ENCODE peak calls at places on chromosomes 12 and 14, in six cellular contexts. One of them, this sample, is unnamed.

GRCh38 chr14:20434701-20435453 is 1.1 kb downstream of the KLHL33 start:
- DNase-seq in AG04450: no peak
- DNase-seq in neural progenitor cell: no peak
- DNase-seq in fibroblast of pulmonary artery: no peak
- DNase-seq in lower lobe of right lung: no peak
- DNase-seq in RWPE2: peak; percentile 69
- DNase-seq in this sample: no peak

GRCh38 chr14:76376001-76376404 is at the start of gene ESRRB:
- DNase-seq in AG04450: no peak
- DNase-seq in neural progenitor cell: peak; percentile 74
- DNase-seq in fibroblast of pulmonary artery: peak; percentile 13
- DNase-seq in lower lobe of right lung: no peak
- DNase-seq in RWPE2: no peak
- DNase-seq in this sample: no peak

GRCh38 chr12:55955800-55956508 is 9.9 kb downstream of the PMEL start:
- DNase-seq in AG04450: no peak
- DNase-seq in neural progenitor cell: no peak
- DNase-seq in fibroblast of pulmonary artery: peak; percentile 51
- DNase-seq in lower lobe of right lung: no peak
- DNase-seq in RWPE2: peak; percentile 87
- DNase-seq in this sample: no peak

GRCh38 chr12:85617307-85618091 is 218.7 kb downstream of the RASSF9 start:
- DNase-seq in AG04450: no peak
- DNase-seq in neural progenitor cell: no peak
- DNase-seq in fibroblast of pulmonary artery: no peak
- DNase-seq in lower lobe of right lung: no peak
- DNase-seq in RWPE2: no peak
- DNase-seq in this sample: no peak

GRCh38 chr12:6869049-6870021 is 2.0 kb downstream of the TPI1 start:
- DNase-seq in AG04450: peak; percentile 48
- DNase-seq in neural progenitor cell: peak; percentile 90
- DNase-seq in fibroblast of pulmonary artery: peak; percentile 81
- DNase-seq in lower lobe of right lung: peak; percentile 81
- DNase-seq in RWPE2: no peak
- DNase-seq in this sample: no peak

GRCh38 chr12:94109154-94109553 is 39.2 kb upstream of the PLXNC1 start:
- DNase-seq in AG04450: peak; percentile 18
- DNase-seq in neural progenitor cell: no peak
- DNase-seq in fibroblast of pulmonary artery: peak; percentile 29
- DNase-seq in lower lobe of right lung: no peak
- DNase-seq in RWPE2: no peak
- DNase-seq in this sample: peak; percentile 37

GRCh38 chr12:47888127-47888819 is 16.5 kb downstream of the VDR start:
- DNase-seq in AG04450: no peak
- DNase-seq in neural progenitor cell: no peak
- DNase-seq in fibroblast of pulmonary artery: no peak
- DNase-seq in lower lobe of right lung: no peak
- DNase-seq in RWPE2: no peak
- DNase-seq in this sample: no peak

GRCh38 chr12:120077260-120077659 is 39.3 kb downstream of the RAB35 start:
- DNase-seq in AG04450: no peak
- DNase-seq in neural progenitor cell: no peak
- DNase-seq in fibroblast of pulmonary artery: no peak
- DNase-seq in lower lobe of right lung: no peak
- DNase-seq in RWPE2: no peak
- DNase-seq in this sample: no peak

GRCh38 chr14:75222208-75222701 is 45.8 kb upstream of the TMED10 start:
- DNase-seq in AG04450: peak; percentile 33
- DNase-seq in neural progenitor cell: no peak
- DNase-seq in fibroblast of pulmonary artery: peak; percentile 96
- DNase-seq in lower lobe of right lung: peak; percentile 73
- DNase-seq in RWPE2: peak; percentile 97
- DNase-seq in this sample: no peak

GRCh38 chr12:124686001-124686884 is 118.8 kb upstream of the NCOR2 start:
- DNase-seq in AG04450: no peak
- DNase-seq in neural progenitor cell: no peak
- DNase-seq in fibroblast of pulmonary artery: peak; percentile 57
- DNase-seq in lower lobe of right lung: no peak
- DNase-seq in RWPE2: no peak
- DNase-seq in this sample: no peak

GRCh38 chr12:113837528-113838296 is 128.4 kb downstream of the RBM19 start:
- DNase-seq in AG04450: no peak
- DNase-seq in neural progenitor cell: no peak
- DNase-seq in fibroblast of pulmonary artery: no peak
- DNase-seq in lower lobe of right lung: no peak
- DNase-seq in RWPE2: no peak
- DNase-seq in this sample: no peak

GRCh38 chr12:27003421-27004311 is 10.5 kb downstream of the TM7SF3 start:
- DNase-seq in AG04450: no peak
- DNase-seq in neural progenitor cell: peak; percentile 29
- DNase-seq in fibroblast of pulmonary artery: no peak
- DNase-seq in lower lobe of right lung: no peak
- DNase-seq in RWPE2: no peak
- DNase-seq in this sample: no peak

GRCh38 chr14:95300002-95300696 is 19.6 kb downstream of the CLMN start:
- DNase-seq in AG04450: no peak
- DNase-seq in neural progenitor cell: no peak
- DNase-seq in fibroblast of pulmonary artery: no peak
- DNase-seq in lower lobe of right lung: no peak
- DNase-seq in RWPE2: peak; percentile 12
- DNase-seq in this sample: no peak

GRCh38 chr12:99915251-99916082 is 69.3 kb downstream of the ANKS1B start:
- DNase-seq in AG04450: no peak
- DNase-seq in neural progenitor cell: no peak
- DNase-seq in fibroblast of pulmonary artery: peak; percentile 5
- DNase-seq in lower lobe of right lung: no peak
- DNase-seq in RWPE2: no peak
- DNase-seq in this sample: no peak

DNA sequence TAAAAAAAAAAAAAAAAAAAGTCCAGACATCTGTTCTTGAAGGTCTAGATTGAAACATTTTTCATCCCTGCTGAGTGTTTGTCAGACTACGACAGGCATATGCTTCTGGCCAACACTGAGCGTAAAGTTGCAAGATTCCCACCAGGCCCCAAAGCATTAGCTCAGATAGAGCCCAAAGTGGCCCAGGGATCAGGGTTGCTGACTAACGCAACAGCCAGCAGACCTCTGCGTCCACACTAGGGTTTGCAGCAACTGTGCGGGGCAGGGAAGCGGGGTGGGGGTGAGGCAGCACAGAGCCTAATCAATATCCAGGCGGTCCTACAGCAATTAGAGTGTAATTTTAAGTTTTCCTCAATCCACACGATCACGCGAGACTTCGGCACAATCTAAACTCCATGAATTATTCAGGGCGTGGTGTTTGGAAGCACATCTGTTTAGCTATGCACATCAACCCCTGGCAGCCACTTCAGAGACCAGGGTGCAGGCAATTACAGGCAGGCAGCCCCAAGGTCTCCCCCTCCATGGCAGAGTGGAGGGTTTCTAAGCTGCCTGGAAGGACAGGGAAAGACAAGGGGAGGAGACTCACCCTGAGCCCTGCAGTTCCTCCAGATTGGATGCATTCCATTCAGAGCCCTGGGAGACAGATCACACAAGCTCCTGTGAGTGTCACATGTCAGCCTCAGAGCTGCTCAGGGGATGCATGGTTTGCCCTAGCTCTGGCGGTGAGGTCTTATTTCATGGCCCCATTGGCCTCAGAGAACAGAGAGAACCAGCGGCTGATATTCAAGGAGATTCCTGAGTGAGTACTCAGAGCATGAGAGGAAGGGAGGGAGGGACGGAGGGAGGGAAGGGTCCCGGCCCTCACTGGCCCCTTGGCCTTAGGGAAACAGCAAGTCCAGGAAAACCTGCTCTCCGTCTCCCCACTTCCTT is 55.4 kb downstream of the SSH1 start:
- DNase-seq in AG04450: no peak
- DNase-seq in neural progenitor cell: peak; percentile 93
- DNase-seq in fibroblast of pulmonary artery: peak; percentile 66
- DNase-seq in lower lobe of right lung: no peak
- DNase-seq in RWPE2: no peak
- DNase-seq in this sample: peak; percentile 65
- H3K4me3 ChIP-seq in AG04450: peak overlapping the region; percentile 29
- H3K4me3 ChIP-seq in neural progenitor cell: no peak overlapping the region
- H3K4me3 ChIP-seq in fibroblast of pulmonary artery: no peak overlapping the region
- H3K4me3 ChIP-seq in lower lobe of right lung: no peak overlapping the region
- H3K4me3 ChIP-seq in RWPE2: no peak overlapping the region
- H3K4me3 ChIP-seq in this sample: peak overlapping the region; percentile 21

GRCh38 chr12:23880988-23881387 is 68.5 kb downstream of the SOX5 start:
- DNase-seq in AG04450: no peak
- DNase-seq in neural progenitor cell: no peak
- DNase-seq in fibroblast of pulmonary artery: no peak
- DNase-seq in lower lobe of right lung: no peak
- DNase-seq in RWPE2: no peak
- DNase-seq in this sample: no peak
- TF ChIP-seq CTCF in AG04450: no peak
- TF ChIP-seq CTCF in neural progenitor cell: no peak
- TF ChIP-seq CTCF in fibroblast of pulmonary artery: no peak
- TF ChIP-seq CTCF in lower lobe of right lung: no peak
- TF ChIP-seq CTCF in RWPE2: no peak
- TF ChIP-seq CTCF in this sample: no peak

DNA sequence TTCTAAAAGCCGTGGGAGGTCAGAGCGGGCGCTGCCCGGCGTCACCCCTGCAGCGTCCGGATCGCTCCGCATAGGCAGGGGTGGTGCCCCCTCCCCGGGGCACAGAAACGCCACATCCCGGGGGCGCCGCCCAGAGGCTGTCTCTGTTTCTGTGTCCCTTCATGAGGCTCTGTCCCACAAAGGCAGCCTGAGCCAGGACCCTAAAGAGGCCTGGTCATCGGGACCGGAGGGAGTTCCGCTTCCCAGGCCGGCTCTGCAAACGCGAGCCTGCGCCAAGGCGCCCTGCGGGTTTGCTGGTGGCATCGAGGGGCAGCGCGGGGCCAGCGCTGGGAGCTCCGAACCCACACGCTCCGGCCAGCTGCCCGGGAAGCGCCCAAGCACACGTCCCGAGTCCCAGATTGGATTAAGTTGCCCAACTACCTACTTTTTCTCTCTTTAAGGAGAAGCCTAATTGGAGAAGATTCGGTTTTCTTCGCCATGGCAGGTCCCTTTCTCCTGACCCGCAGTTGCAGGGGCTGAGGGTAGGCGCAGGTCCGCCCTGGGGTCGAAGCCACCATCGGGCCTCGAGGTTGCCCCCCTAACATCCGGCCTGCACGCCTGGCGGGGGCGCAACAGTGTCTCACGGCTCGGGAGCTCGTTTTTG is 421.7 kb downstream of the VRK1 start:
- DNase-seq in AG04450: no peak
- DNase-seq in neural progenitor cell: peak; percentile 79
- DNase-seq in fibroblast of pulmonary artery: no peak
- DNase-seq in lower lobe of right lung: no peak
- DNase-seq in RWPE2: no peak
- DNase-seq in this sample: no peak
- H3K4me3 ChIP-seq in AG04450: no peak overlapping the region
- H3K4me3 ChIP-seq in neural progenitor cell: peak overlapping the region; percentile 56
- H3K4me3 ChIP-seq in fibroblast of pulmonary artery: no peak overlapping the region
- H3K4me3 ChIP-seq in lower lobe of right lung: peak overlapping the region; percentile 37
- H3K4me3 ChIP-seq in RWPE2: peak overlapping the region; percentile 3
- H3K4me3 ChIP-seq in this sample: no peak overlapping the region

GRCh38 chr12:78387721-78388120 is 476.9 kb upstream of the SYT1 start:
- DNase-seq in AG04450: no peak
- DNase-seq in neural progenitor cell: no peak
- DNase-seq in fibroblast of pulmonary artery: no peak
- DNase-seq in lower lobe of right lung: no peak
- DNase-seq in RWPE2: no peak
- DNase-seq in this sample: no peak
- TF ChIP-seq CTCF in AG04450: no peak
- TF ChIP-seq CTCF in neural progenitor cell: no peak
- TF ChIP-seq CTCF in fibroblast of pulmonary artery: no peak
- TF ChIP-seq CTCF in lower lobe of right lung: no peak
- TF ChIP-seq CTCF in RWPE2: no peak
- TF ChIP-seq CTCF in this sample: no peak

GRCh38 chr14:103692159-103692558 is 23.1 kb downstream of the XRCC3 start:
- DNase-seq in AG04450: no peak
- DNase-seq in neural progenitor cell: no peak
- DNase-seq in fibroblast of pulmonary artery: no peak
- DNase-seq in lower lobe of right lung: no peak
- DNase-seq in RWPE2: no peak
- DNase-seq in this sample: no peak
- H3K4me3 ChIP-seq in AG04450: no peak overlapping the region
- H3K4me3 ChIP-seq in neural progenitor cell: no peak overlapping the region
- H3K4me3 ChIP-seq in fibroblast of pulmonary artery: no peak overlapping the region
- H3K4me3 ChIP-seq in lower lobe of right lung: no peak overlapping the region
- H3K4me3 ChIP-seq in RWPE2: no peak overlapping the region
- H3K4me3 ChIP-seq in this sample: no peak overlapping the region